ENCODE peak calls at places on chromosomes 2 and 18, in seven cellular contexts. F, L, H, W, C, V and K are unnamed samples.

GRCh38 chr18:56795381-56795780 is 144.2 kb downstream of the WDR7 start:
- DNase-seq in F (no peak), L (no peak), H (no peak), W (no peak), C (no peak), V (no peak), K (peak; percentile 10)

GRCh38 chr2:96839288-96839874 is 4.4 kb downstream of the ANKRD23 start:
- DNase-seq in F (peak; percentile 67), L (no peak), H (no peak), W (no peak), C (peak; percentile 9), V (peak; percentile 89), K (no peak)

GRCh38 chr2:182784777-182785176 is 68.7 kb downstream of the DNAJC10 start:
- DNase-seq in F (no peak), L (peak; percentile 18), H (no peak), W (no peak), C (peak; percentile 9), V (no peak), K (peak; percentile 61)

GRCh38 chr18:73827801-73828200 is 319.8 kb downstream of the FBXO15 start:
- DNase-seq in F (no peak), L (no peak), H (no peak), W (no peak), C (no peak), V (no peak), K (no peak)

GRCh38 chr2:238566001-238566645 is 139.4 kb downstream of the ASB1 start:
- DNase-seq in F (no peak), L (no peak), H (no peak), W (no peak), C (no peak), V (no peak), K (no peak)

GRCh38 chr2:224369028-224369632 is 32.8 kb downstream of the FAM124B start:
- DNase-seq in F (no peak), L (no peak), H (no peak), W (no peak), C (peak; percentile 20), V (peak; percentile 6), K (peak; percentile 77)

GRCh38 chr18:69752737-69753380 is 194.8 kb downstream of the CD226 start:
- DNase-seq in F (no peak), L (no peak), H (no peak), W (no peak), C (no peak), V (no peak), K (peak; percentile 55)

GRCh38 chr2:240161087-240161750 is 20.8 kb upstream of the OTOS start:
- DNase-seq in F (no peak), L (no peak), H (no peak), W (no peak), C (no peak), V (no peak), K (no peak)

GRCh38 chr18:2337552-2338141 is 233.7 kb downstream of the METTL4 start:
- DNase-seq in F (no peak), L (no peak), H (no peak), W (no peak), C (peak; percentile 15), V (peak; percentile 72), K (peak; percentile 79)

GRCh38 chr2:232265329-232265728 is 113.2 kb upstream of the ALPP start:
- DNase-seq in F (no peak), L (no peak), H (no peak), W (no peak), C (no peak), V (no peak), K (no peak)

GRCh38 chr2:31762085-31762484 is 181.3 kb upstream of the SRD5A2 start:
- DNase-seq in F (no peak), L (no peak), H (no peak), W (no peak), C (no peak), V (no peak), K (peak; percentile 14)

GRCh38 chr2:168116448-168116847 is 130.9 kb downstream of the STK39 start:
- DNase-seq in F (no peak), L (no peak), H (no peak), W (no peak), C (no peak), V (no peak), K (no peak)